ENCODE peak calls at places on chromosomes 11 and 22, in ten cellular contexts. V is uterus, G is HepG2, B is adrenal gland, Y is A549, I is heart left ventricle, Z is ovary, O is Peyer's patch, J is right lobe of liver, E is esophagus squamous epithelium. P is an unnamed sample.

GRCh38 chr11:14232652-14233051 is 126.3 kb downstream of the RRAS2 start:
- DNase-seq in V (no peak), G (no peak), B (no peak), Y (peak; percentile 41), I (no peak), Z (no peak), O (no peak), J (no peak), E (no peak), P (no peak)

GRCh38 chr11:2754008-2754407 is 54.2 kb upstream of the KCNQ1OT1 start:
- DNase-seq in V (no peak), G (no peak), B (peak; percentile 2), Y (no peak), I (peak; percentile 20), Z (no peak), O (no peak), J (peak; percentile 35), E (no peak), P (no peak)

GRCh38 chr11:62132188-62132587 is 8.4 kb downstream of the INCENP start:
- DNase-seq in V (no peak), G (no peak), B (peak; percentile 94), Y (no peak), I (no peak), Z (no peak), O (no peak), J (no peak), E (no peak), P (no peak)

GRCh38 chr22:25750569-25751173 is 8.7 kb downstream of the MYO18B start:
- DNase-seq in V (no peak), G (no peak), B (no peak), Y (no peak), I (no peak), Z (no peak), O (no peak), J (no peak), E (no peak), P (no peak)

GRCh38 chr22:24590596-24591173 is 2.2 kb downstream of the LRRC75B start:
- DNase-seq in V (no peak), G (no peak), B (no peak), Y (no peak), I (no peak), Z (no peak), O (no peak), J (no peak), E (no peak), P (no peak)

GRCh38 chr11:73177380-73178091 is 35.4 kb upstream of the FCHSD2 start:
- DNase-seq in V (peak; percentile 29), G (peak; percentile 88), B (peak; percentile 71), Y (no peak), I (peak; percentile 76), Z (peak; percentile 46), O (no peak), J (no peak), E (no peak), P (no peak)

GRCh38 chr11:19633276-19633675 is 79.4 kb upstream of the NAV2 start:
- DNase-seq in V (peak; percentile 40), G (no peak), B (no peak), Y (no peak), I (peak; percentile 60), Z (peak; percentile 12), O (no peak), J (no peak), E (no peak), P (peak; percentile 71)

GRCh38 chr11:35735903-35736302 is 73.3 kb downstream of the TRIM44 start:
- DNase-seq in V (no peak), G (no peak), B (no peak), Y (no peak), I (no peak), Z (no peak), O (no peak), J (no peak), E (no peak), P (no peak)

GRCh38 chr22:50009765-50010675 is 2.5 kb downstream of the IL17REL start:
- DNase-seq in V (no peak), G (no peak), B (no peak), Y (no peak), I (peak; percentile 70), Z (no peak), O (peak; percentile 37), J (peak; percentile 58), E (no peak), P (no peak)

GRCh38 chr11:12077535-12078280 is 32.7 kb upstream of the MICAL2 start:
- DNase-seq in V (no peak), G (no peak), B (no peak), Y (no peak), I (no peak), Z (no peak), O (no peak), J (no peak), E (no peak), P (no peak)

GRCh38 chr11:12076840-12077534 is 33.4 kb upstream of the MICAL2 start:
- DNase-seq in V (no peak), G (no peak), B (no peak), Y (peak; percentile 53), I (no peak), Z (no peak), O (no peak), J (no peak), E (no peak), P (no peak)

GRCh38 chr11:12075291-12075690 is 35.1 kb upstream of the MICAL2 start:
- DNase-seq in V (no peak), G (no peak), B (no peak), Y (no peak), I (no peak), Z (no peak), O (no peak), J (no peak), E (no peak), P (no peak)

GRCh38 chr11:12074529-12075195 is 35.7 kb upstream of the MICAL2 start:
- DNase-seq in V (no peak), G (no peak), B (no peak), Y (no peak), I (no peak), Z (no peak), O (no peak), J (no peak), E (no peak), P (no peak)

DNA sequence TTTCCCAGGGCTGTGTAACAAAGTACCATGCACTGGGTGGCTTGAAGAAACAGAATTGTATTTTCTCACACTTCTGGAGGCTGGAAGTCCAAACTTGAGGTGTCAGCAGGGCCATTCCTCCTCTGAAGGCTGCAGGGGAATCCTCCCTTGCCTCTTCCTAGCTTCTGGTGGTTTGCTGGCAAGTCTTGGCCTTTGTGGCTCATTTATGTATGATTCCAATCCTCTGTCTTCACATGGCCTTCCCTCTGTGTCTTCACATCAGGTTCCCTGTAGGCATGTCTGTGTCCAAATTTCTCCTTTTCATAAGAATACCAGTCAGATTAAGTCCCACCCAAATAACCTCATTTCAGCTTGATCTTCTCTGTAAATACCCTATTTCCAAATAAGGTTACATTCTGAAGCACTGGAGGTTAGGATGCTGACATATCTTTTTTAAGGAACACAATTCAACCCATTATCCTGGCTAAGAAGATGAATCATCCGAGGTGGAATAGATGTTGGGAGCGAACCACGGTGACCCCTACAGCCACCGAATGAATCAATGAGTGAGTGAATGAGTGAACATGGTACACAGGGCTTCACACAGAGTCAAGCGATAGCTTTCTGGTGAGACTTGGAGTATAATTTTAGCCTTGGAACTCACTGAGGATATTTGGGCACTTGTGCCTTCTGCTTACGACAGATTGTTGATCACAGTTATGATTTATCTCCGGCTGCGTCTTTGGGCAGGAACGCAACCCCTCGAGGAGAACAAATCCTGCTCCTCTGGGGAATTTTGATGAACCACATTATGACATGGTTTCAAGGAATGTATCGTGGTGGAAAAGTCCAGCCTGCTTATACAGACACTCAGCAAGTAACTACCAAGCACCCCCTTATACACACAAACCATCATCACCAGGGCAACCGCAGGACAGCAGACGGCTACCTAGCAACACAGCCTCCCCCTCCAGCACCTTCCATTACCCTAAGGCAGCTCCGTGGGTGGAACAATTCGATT is 34.3 kb upstream of the MICAL2 start:
- DNase-seq in V (peak; percentile 65), G (no peak), B (no peak), Y (peak; percentile 92), I (no peak), Z (no peak), O (no peak), J (no peak), E (no peak), P (no peak)
- H3K4me1 ChIP-seq in V (no peaks in the 10 kb centered on the region), G (peaks cover 35% of the 10 kb centered on the region), B (no peaks in the 10 kb centered on the region), Y (peaks cover 81% of the 10 kb centered on the region), I (no peaks in the 10 kb centered on the region), Z (peaks cover 3% of the 10 kb centered on the region), O (no peaks in the 10 kb centered on the region), J (peaks cover 12% of the 10 kb centered on the region), E (peaks cover 5% of the 10 kb centered on the region), P (peaks cover 8% of the 10 kb centered on the region)

DNA sequence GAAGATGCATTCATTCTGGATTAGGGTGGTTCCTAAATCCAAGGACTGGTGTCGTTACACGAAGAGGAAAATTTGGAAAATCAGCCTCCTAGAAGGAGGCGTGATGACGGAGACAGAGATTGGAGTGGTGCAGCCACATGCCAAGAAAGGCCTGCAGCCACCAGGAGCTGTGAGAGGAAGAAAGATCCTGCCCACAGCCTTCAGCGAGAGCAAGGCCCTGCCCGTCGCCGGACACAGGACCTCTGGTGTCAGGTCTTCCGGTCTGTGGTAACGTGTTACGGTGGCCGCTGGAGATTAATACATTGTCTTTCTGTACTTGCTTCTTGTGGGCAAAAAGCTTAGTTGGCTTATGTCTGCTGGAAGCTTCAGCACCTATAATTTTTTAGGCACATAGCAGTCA is 1045.8 kb downstream of the BRD1 start:
- DNase-seq in V (no peak), G (no peak), B (no peak), Y (no peak), I (no peak), Z (no peak), O (no peak), J (no peak), E (no peak), P (no peak)
- TF ChIP-seq POLR2A in V (no peak), G (no peak), B (no peak), Y (no peak), I (no peak), Z (no peak), O (no peak), J (no peak), E (no peak), P (no peak)

GRCh38 chr11:130001491-130002351 is 914 bp downstream of the PRDM10 start:
- DNase-seq in V (no peak), G (peak; percentile 28), B (peak; percentile 47), Y (peak; percentile 24), I (peak; percentile 74), Z (peak; percentile 47), O (peak; percentile 74), J (peak; percentile 73), E (no peak), P (peak; percentile 17)
- H3K4me1 ChIP-seq in V (no peaks in the 10 kb centered on the region), G (peaks cover 58% of the 10 kb centered on the region), B (peaks cover 8% of the 10 kb centered on the region), Y (peaks cover 19% of the 10 kb centered on the region), I (peaks cover 23% of the 10 kb centered on the region), Z (peaks cover 3% of the 10 kb centered on the region), O (no peaks in the 10 kb centered on the region), J (peaks cover 24% of the 10 kb centered on the region), E (peaks cover 12% of the 10 kb centered on the region), P (peaks cover 5% of the 10 kb centered on the region)

DNA sequence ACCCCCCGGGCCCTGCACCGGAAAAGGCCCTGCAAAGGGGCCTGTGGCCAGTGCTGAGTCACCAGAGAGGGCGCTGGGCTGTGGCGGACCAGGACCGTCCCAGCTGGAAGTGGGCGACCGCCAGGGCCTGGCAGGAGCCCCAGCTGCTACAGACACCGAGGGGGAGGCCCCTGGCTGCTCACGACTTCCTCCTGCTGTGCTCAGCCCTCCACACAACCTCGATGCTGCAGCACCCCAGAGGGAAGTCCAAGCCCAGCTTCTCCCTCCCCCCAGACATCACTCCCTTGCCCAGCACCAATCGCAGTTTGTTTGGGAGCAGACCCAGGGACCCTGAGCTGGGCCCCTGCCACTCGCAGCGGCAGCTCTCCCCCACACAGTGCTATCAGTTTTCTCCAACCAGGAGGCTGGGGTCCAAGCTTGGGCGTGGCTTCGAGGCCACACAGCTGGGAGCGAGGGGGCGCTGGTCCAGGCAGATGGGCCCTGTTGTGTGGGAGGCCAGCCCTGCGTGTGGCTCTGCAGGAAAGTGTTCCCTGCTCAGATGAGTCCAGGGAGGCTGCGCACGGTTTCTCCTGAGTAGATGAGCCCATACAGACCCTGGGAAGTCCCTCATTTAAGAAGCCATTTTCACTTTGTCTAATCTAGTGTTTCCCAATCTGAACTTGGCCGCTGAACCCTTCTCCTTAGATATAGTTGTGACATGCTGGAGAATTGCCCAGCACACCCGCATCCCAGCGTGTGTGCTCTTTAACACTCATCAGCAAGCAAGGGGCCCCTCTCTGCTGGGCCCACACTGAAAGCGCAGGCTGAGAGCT is 5.6 kb upstream of the SH3BP1 start:
- DNase-seq in V (peak; percentile 92), G (peak; percentile 85), B (peak; percentile 77), Y (no peak), I (peak; percentile 95), Z (peak; percentile 97), O (peak; percentile 72), J (peak; percentile 88), E (no peak), P (peak; percentile 40)
- TF ChIP-seq POLR2A in V (no peak), G (peak; percentile 51), B (no peak), Y (no peak), I (no peak), Z (no peak), O (no peak), J (no peak), E (no peak), P (no peak)